ENCODE peak calls at places on chromosomes 4 and X, in ten cellular contexts. G is fibroblast of mammary gland; K is astrocyte of the cerebellum; W is cardiac muscle cell; B is bronchial epithelial cell; U is psoas muscle; I is heart right ventricle; R is hepatocyte; A is upper lobe of right lung; C is CD8-positive, alpha-beta memory T cell. L is an unnamed sample.

GRCh38 chrX:104852241-104852640 is 286.2 kb downstream of the IL1RAPL2 start:
- DNase-seq in G (no peak), K (no peak), W (no peak), B (no peak), U (no peak), I (no peak), R (no peak), A (no peak), C (no peak), L (no peak)

GRCh38 chr4:124970011-124970410 is 257.5 kb upstream of the ANKRD50 start:
- DNase-seq in G (peak), K (peak), W (no peak), B (peak), U (no peak), I (no peak), R (no peak), A (no peak), C (no peak), L (peak)

GRCh38 chr4:121217385-121217784 is 53.3 kb upstream of the TNIP3 start:
- DNase-seq in G (peak), K (no peak), W (no peak), B (no peak), U (no peak), I (no peak), R (no peak), A (no peak), C (no peak), L (no peak)

GRCh38 chrX:39477031-39477430 is 620.7 kb downstream of the BCOR start:
- DNase-seq in G (no peak), K (no peak), W (no peak), B (no peak), U (no peak), I (no peak), R (no peak), A (no peak), C (no peak), L (no peak)

GRCh38 chr4:176393306-176394013 is 73.7 kb downstream of the SPCS3 start:
- DNase-seq in G (no peak), K (no peak), W (no peak), B (no peak), U (no peak), I (no peak), R (no peak), A (no peak), C (no peak), L (no peak)

GRCh38 chrX:2552621-2553297 is 52.0 kb upstream of the DHRSX start:
- DNase-seq in G (peak), K (peak), W (no peak), B (no peak), U (no peak), I (no peak), R (peak), A (no peak), C (no peak), L (no peak)

GRCh38 chrX:72461766-72462165 is 110.9 kb downstream of the HDAC8 start:
- DNase-seq in G (peak), K (no peak), W (no peak), B (no peak), U (no peak), I (no peak), R (no peak), A (no peak), C (no peak), L (no peak)

GRCh38 chr4:52069566-52069965 is 18.5 kb downstream of the SPATA18 start:
- DNase-seq in G (peak), K (no peak), W (no peak), B (no peak), U (no peak), I (no peak), R (no peak), A (no peak), C (no peak), L (no peak)

GRCh38 chr4:163744861-163745260 is 250.4 kb downstream of the TMA16 start:
- DNase-seq in G (no peak), K (no peak), W (no peak), B (no peak), U (no peak), I (no peak), R (no peak), A (no peak), C (no peak), L (no peak)

GRCh38 chr4:172726001-172726423 is 442.6 kb upstream of the GALNT7 start:
- DNase-seq in G (no peak), K (no peak), W (no peak), B (peak), U (no peak), I (no peak), R (peak), A (no peak), C (no peak), L (no peak)

GRCh38 chrX:83510466-83511181 is 2.5 kb downstream of the POU3F4 start:
- DNase-seq in G (no peak), K (no peak), W (peak), B (no peak), U (no peak), I (no peak), R (no peak), A (no peak), C (no peak), L (no peak)
- H3K4me3 ChIP-seq in G (no peak), K (peak), W (peak), B (no peak), U (no peak), I (no peak), R (no peak), A (no peak), C (no peak), L (no peak)

GRCh38 chr4:1171306-1172227 is 816 bp downstream of the SPON2 start:
- DNase-seq in G (no peak), K (no peak), W (peak), B (no peak), U (peak), I (no peak), R (no peak), A (peak), C (peak), L (peak)
- H3K4me3 ChIP-seq in G (peak), K (peak), W (peak), B (no peak), U (peak), I (peak), R (peak), A (peak), C (peak), L (no peak)

GRCh38 chr4:140243345-140243753 is 89.4 kb upstream of the MAML3 start:
- DNase-seq in G (no peak), K (no peak), W (peak), B (no peak), U (no peak), I (no peak), R (peak), A (peak), C (no peak), L (no peak)
- H3K4me3 ChIP-seq in G (no peak), K (no peak), W (no peak), B (no peak), U (no peak), I (no peak), R (no peak), A (no peak), C (no peak), L (no peak)

GRCh38 chr4:128658214-128658621 is 151.3 kb upstream of the JADE1 start:
- DNase-seq in G (peak), K (no peak), W (no peak), B (no peak), U (no peak), I (no peak), R (no peak), A (no peak), C (no peak), L (no peak)
- H3K4me3 ChIP-seq in G (no peak), K (no peak), W (no peak), B (no peak), U (no peak), I (no peak), R (no peak), A (no peak), C (no peak), L (no peak)

GRCh38 chr4:168584321-168584771 is 87.5 kb downstream of the PALLD start:
- DNase-seq in G (peak), K (no peak), W (no peak), B (peak), U (no peak), I (no peak), R (no peak), A (no peak), C (no peak), L (peak)
- H3K4me3 ChIP-seq in G (no peak), K (no peak), W (no peak), B (no peak), U (no peak), I (no peak), R (no peak), A (no peak), C (no peak), L (no peak)

DNA sequence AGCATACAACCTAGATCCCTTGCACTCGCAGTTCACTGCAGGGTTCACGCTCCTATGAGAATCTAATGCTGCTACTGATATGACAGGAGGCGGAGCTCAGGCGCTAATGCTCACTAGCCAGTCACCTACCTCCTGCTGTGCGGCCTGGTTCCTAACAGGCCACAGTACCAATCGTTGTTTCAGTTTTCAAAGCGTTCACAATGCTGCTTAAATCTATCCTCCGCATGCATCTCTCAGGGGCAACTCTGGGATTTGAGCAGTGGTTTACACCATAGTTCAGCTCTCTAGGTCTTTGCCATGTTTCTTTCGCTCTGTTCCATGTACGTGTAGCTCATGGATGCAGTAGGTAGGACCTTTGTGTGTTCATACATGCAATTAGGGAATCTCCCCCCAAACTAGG is 47.2 kb downstream of the CLOCK start:
- DNase-seq in G (no peak), K (no peak), W (no peak), B (no peak), U (no peak), I (no peak), R (no peak), A (no peak), C (no peak), L (no peak)
- H3K4me3 ChIP-seq in G (no peak), K (no peak), W (no peak), B (no peak), U (no peak), I (no peak), R (no peak), A (no peak), C (no peak), L (no peak)

DNA sequence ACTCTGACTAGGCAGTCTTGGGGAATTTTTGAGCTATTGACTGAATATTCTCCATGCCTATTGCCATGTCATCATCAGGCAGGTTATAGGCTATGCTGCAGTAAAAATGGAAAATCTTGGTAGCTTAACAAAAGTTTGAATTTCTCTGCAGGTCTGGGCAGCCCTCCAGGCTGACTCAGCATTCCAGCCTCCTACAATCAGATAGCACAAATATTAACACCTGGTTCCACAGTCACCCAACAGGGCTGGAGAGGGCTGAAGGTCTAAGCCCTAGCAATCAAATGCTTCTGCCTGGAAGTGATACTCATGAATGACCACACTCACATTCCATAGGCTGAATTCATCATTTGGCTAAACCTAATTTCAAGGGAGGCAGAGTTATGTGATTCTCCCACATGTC is 9.6 kb upstream of the PPP3CA start:
- DNase-seq in G (peak), K (peak), W (no peak), B (peak), U (no peak), I (no peak), R (peak), A (no peak), C (no peak), L (peak)
- H3K4me3 ChIP-seq in G (no peak), K (no peak), W (no peak), B (no peak), U (no peak), I (no peak), R (no peak), A (no peak), C (no peak), L (no peak)